ENCODE peak calls at places on chromosomes 13 and 19, in four cellular contexts. One of them, this sample, is unnamed.
A peak's percentile ranks its signal among the peaks of the same experiment; 100 is the strongest.

GRCh38 chr13:44132710-44133109 is 240.9 kb upstream of the SERP2 start:
- DNase-seq in A673: no peak
- DNase-seq in tibial nerve: peak; percentile 15
- DNase-seq in stomach: peak; percentile 64
- DNase-seq in this sample: peak; percentile 71

GRCh38 chr13:107545946-107546502 is 669.3 kb downstream of the LIG4 start:
- DNase-seq in tibial nerve: no peak
- DNase-seq in A673: no peak
- DNase-seq in stomach: no peak
- DNase-seq in this sample: no peak

GRCh38 chr19:19444694-19445155 is 39.2 kb downstream of the GATAD2A start:
- DNase-seq in stomach: peak; percentile 56
- DNase-seq in A673: no peak
- DNase-seq in tibial nerve: no peak
- DNase-seq in this sample: no peak

GRCh38 chr13:32731576-32731975 is 145.3 kb downstream of the PDS5B start:
- DNase-seq in tibial nerve: no peak
- DNase-seq in stomach: no peak
- DNase-seq in A673: peak; percentile 8
- DNase-seq in this sample: no peak

GRCh38 chr13:84413016-84413415 is 530.7 kb upstream of the SLITRK1 start:
- DNase-seq in tibial nerve: no peak
- DNase-seq in A673: no peak
- DNase-seq in stomach: no peak
- DNase-seq in this sample: no peak

GRCh38 chr13:76672422-76672821 is 213.8 kb downstream of the KCTD12 start:
- DNase-seq in A673: no peak
- DNase-seq in tibial nerve: no peak
- DNase-seq in stomach: no peak
- DNase-seq in this sample: no peak

GRCh38 chr19:54364775-54365257 is at the start of gene LAIR1:
- DNase-seq in A673: no peak
- DNase-seq in stomach: peak; percentile 31
- DNase-seq in tibial nerve: no peak
- DNase-seq in this sample: no peak

GRCh38 chr19:49430678-49431329 is 5.6 kb downstream of the GFY start:
- DNase-seq in stomach: no peak
- DNase-seq in tibial nerve: no peak
- DNase-seq in A673: no peak
- DNase-seq in this sample: no peak

GRCh38 chr13:45895880-45896279 is 44.3 kb upstream of the SIAH3 start:
- DNase-seq in stomach: no peak
- DNase-seq in tibial nerve: no peak
- DNase-seq in A673: no peak
- DNase-seq in this sample: no peak

GRCh38 chr13:39956036-39956435 is 300.6 kb downstream of the COG6 start:
- DNase-seq in stomach: no peak
- DNase-seq in tibial nerve: no peak
- DNase-seq in A673: no peak
- DNase-seq in this sample: no peak

GRCh38 chr13:79451500-79451962 is 29.4 kb upstream of the NDFIP2 start:
- DNase-seq in A673: peak; percentile 60
- DNase-seq in stomach: no peak
- DNase-seq in tibial nerve: no peak
- DNase-seq in this sample: no peak

GRCh38 chr19:33040994-33041827 is 23.5 kb downstream of the RHPN2 start:
- DNase-seq in A673: no peak
- DNase-seq in tibial nerve: no peak
- DNase-seq in stomach: peak; percentile 50
- DNase-seq in this sample: no peak

GRCh38 chr19:33241091-33241529 is 15.5 kb upstream of the SLC7A10 start:
- DNase-seq in A673: no peak
- DNase-seq in stomach: no peak
- DNase-seq in tibial nerve: no peak
- DNase-seq in this sample: no peak

GRCh38 chr13:109642358-109642757 is 144.0 kb downstream of the IRS2 start:
- DNase-seq in tibial nerve: no peak
- DNase-seq in stomach: no peak
- DNase-seq in A673: no peak
- DNase-seq in this sample: no peak

GRCh38 chr19:50832666-50833065 is 708 bp downstream of the KLK15 start:
- DNase-seq in A673: no peak
- DNase-seq in tibial nerve: no peak
- DNase-seq in stomach: no peak
- DNase-seq in this sample: no peak

GRCh38 chr13:75691183-75691582 is 55.1 kb downstream of the LMO7 start:
- DNase-seq in A673: no peak
- DNase-seq in tibial nerve: no peak
- DNase-seq in stomach: no peak
- DNase-seq in this sample: no peak

GRCh38 chr13:29679357-29680050 is 84.0 kb upstream of the SLC7A1 start:
- DNase-seq in stomach: peak; percentile 46
- DNase-seq in tibial nerve: no peak
- DNase-seq in A673: no peak
- DNase-seq in this sample: peak; percentile 44

GRCh38 chr19:45406957-45407375 is 522 bp downstream of the POLR1G start:
- DNase-seq in stomach: no peak
- DNase-seq in tibial nerve: no peak
- DNase-seq in A673: no peak
- DNase-seq in this sample: no peak

GRCh38 chr19:45408121-45408520 is 1.7 kb downstream of the POLR1G start:
- DNase-seq in tibial nerve: no peak
- DNase-seq in A673: no peak
- DNase-seq in stomach: no peak
- DNase-seq in this sample: no peak

GRCh38 chr19:45405435-45406164 is 731 bp upstream of the PPP1R13L start:
- DNase-seq in stomach: peak; percentile 91
- DNase-seq in tibial nerve: peak; percentile 71
- DNase-seq in A673: peak; percentile 97
- DNase-seq in this sample: peak; percentile 87

GRCh38 chr19:45404557-45405434 is at the start of gene PPP1R13L:
- DNase-seq in tibial nerve: no peak
- DNase-seq in A673: peak; percentile 67
- DNase-seq in stomach: peak; percentile 92
- DNase-seq in this sample: peak; percentile 89

DNA sequence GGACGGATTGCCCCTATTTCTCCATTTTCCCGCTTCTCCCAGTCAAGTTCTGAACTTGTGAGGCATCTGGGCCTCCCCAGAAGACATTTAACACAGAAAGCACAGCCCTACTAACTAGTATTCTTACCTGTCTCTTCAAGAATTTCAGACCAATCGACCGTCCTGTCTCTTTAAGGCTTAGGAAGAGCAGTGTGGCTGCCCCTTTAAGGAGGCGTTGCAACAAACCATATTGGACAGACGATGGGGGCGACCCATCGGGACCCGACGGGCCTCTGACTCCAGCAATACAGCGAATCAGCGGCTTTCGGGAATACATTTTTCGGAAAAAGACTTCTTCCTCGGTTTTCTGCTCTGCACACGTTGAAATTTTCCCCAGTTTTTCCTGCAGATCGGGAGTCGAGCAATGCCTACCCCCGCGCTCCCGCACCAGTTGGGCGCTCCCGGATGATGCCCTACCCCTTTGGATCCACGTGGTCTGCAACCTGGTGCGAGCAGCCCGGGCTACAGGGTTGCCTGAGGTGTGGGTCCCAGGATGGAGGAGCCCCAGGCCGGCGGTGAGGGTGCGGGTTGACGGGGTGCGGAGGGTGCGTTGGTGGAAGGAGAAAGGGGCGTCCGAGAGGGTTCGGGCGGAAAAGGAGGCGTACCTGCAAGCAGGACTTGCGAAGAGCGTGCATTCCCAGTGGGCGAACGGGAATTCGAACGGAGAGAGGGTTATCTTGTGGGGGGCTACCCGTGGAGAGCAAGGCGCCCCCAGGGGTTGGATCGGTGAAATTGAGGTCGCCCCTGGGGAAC is at the start of gene POLR1G:
- DNase-seq in A673: peak; percentile 92
- DNase-seq in tibial nerve: no peak
- DNase-seq in stomach: peak; percentile 78
- DNase-seq in this sample: peak; percentile 78
- H3K27me3 ChIP-seq in A673: no peaks in the 10 kb centered on the region
- H3K27me3 ChIP-seq in tibial nerve: peaks cover 36% of the 10 kb centered on the region
- H3K27me3 ChIP-seq in stomach: peaks cover 13% of the 10 kb centered on the region
- H3K27me3 ChIP-seq in this sample: no peaks in the 10 kb centered on the region

DNA sequence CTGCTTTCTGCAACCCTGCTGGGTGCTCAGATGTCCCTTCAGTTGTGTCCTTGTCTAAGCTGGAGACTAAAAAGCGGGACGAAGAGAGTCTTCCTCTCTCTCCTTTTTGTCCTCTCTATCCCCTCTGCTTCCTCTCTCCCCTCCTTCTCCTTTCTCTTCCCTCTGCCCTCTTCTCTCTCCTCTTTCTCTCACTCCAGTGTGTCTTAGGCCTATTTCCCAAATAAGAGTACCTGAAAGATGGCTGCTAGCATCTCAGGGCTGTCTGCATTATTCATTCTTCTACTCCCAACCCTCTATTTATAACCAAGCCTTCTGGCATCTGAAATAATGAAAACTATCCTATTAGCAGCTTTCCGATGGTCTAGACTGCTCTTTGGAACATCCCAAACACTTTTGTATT is 729.8 kb downstream of the UQCRFS1 start:
- DNase-seq in tibial nerve: no peak
- DNase-seq in stomach: no peak
- DNase-seq in A673: no peak
- DNase-seq in this sample: no peak
- H3K9me3 ChIP-seq in tibial nerve: no peaks in the 10 kb centered on the region
- H3K9me3 ChIP-seq in stomach: no peaks in the 10 kb centered on the region
- H3K9me3 ChIP-seq in A673: peaks cover 22% of the 10 kb centered on the region
- H3K9me3 ChIP-seq in this sample: no peaks in the 10 kb centered on the region

GRCh38 chr13:27919934-27920676 is at the start of gene PDX1:
- DNase-seq in tibial nerve: no peak
- DNase-seq in stomach: peak; percentile 70
- DNase-seq in A673: peak; percentile 46
- DNase-seq in this sample: peak; percentile 29

GRCh38 chr13:27918918-27919255 is 913 bp upstream of the PDX1 start:
- DNase-seq in tibial nerve: no peak
- DNase-seq in A673: no peak
- DNase-seq in stomach: no peak
- DNase-seq in this sample: no peak

GRCh38 chr13:27919299-27919933 is 384 bp upstream of the PDX1 start:
- DNase-seq in stomach: no peak
- DNase-seq in tibial nerve: no peak
- DNase-seq in A673: no peak
- DNase-seq in this sample: no peak

GRCh38 chr13:27917121-27917947 is 2.5 kb upstream of the PDX1 start:
- DNase-seq in tibial nerve: no peak
- DNase-seq in stomach: no peak
- DNase-seq in A673: no peak
- DNase-seq in this sample: no peak

GRCh38 chr13:27918041-27918917 is 1.5 kb upstream of the PDX1 start:
- DNase-seq in tibial nerve: no peak
- DNase-seq in A673: no peak
- DNase-seq in stomach: no peak
- DNase-seq in this sample: no peak
- H3K27me3 ChIP-seq in tibial nerve: peaks cover 98% of the 10 kb centered on the region
- H3K27me3 ChIP-seq in A673: peaks cover 97% of the 10 kb centered on the region
- H3K27me3 ChIP-seq in stomach: peaks cover 78% of the 10 kb centered on the region
- H3K27me3 ChIP-seq in this sample: peaks cover 66% of the 10 kb centered on the region

DNA sequence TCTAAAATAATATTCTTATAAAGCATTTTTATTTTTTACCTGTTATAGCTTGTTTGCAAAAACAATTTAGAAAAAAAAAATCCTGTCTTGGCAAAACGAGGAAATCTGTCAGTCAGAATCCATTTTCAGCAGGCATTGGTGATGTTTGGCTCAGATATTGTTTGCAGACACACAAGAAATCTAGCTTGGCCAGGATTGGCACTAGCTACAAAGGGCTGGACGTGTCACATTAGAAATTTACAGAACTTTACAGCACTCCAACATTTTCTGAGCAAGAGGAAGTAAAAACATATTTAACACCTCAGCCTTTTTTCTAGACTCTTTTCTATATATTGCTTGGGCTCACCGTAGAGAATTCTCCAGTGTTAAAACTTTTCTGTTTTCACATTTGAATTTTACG is 9.9 kb downstream of the ZNF91 start:
- DNase-seq in stomach: no peak
- DNase-seq in tibial nerve: no peak
- DNase-seq in A673: no peak
- DNase-seq in this sample: no peak
- H3K9me3 ChIP-seq in stomach: peaks cover 17% of the 10 kb centered on the region
- H3K9me3 ChIP-seq in tibial nerve: peaks cover 66% of the 10 kb centered on the region
- H3K9me3 ChIP-seq in A673: peaks cover 59% of the 10 kb centered on the region
- H3K9me3 ChIP-seq in this sample: no peaks in the 10 kb centered on the region

DNA sequence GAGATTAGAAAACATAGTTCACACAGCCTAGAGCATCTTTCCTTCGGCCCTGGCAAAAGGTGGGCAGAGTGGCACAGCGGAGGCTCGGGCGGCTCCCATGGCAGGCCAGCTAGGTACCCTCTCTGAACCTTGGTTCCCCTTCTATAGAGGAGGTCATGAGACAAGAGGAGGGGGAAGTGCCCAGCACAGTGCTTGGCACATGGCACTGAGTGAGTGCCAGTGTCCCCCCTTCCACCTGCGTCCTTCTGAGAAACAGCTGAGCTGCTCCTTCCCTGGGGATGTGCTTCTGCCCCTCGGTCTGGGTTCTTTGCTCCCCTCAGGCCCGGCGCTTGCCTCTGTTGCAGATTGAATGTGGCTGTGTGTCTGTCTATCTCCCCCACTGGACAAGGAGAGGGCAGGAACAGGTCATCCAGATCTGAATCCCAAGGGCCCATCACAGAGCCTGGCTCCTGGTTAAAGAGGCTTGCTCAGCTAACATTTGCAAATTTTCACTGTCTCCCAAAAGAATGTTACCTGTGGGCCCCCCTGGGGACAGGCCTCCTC is 165.6 kb downstream of the USP12 start:
- DNase-seq in stomach: no peak
- DNase-seq in tibial nerve: no peak
- DNase-seq in A673: no peak
- DNase-seq in this sample: no peak
- H3K27me3 ChIP-seq in stomach: peaks cover 4% of the 10 kb centered on the region
- H3K27me3 ChIP-seq in tibial nerve: peaks cover 8% of the 10 kb centered on the region
- H3K27me3 ChIP-seq in A673: peaks cover 3% of the 10 kb centered on the region
- H3K27me3 ChIP-seq in this sample: peaks cover 12% of the 10 kb centered on the region

GRCh38 chr19:40080289-40080688 is 10.5 kb downstream of the ZNF780A start:
- DNase-seq in tibial nerve: no peak
- DNase-seq in A673: no peak
- DNase-seq in stomach: no peak
- DNase-seq in this sample: no peak

DNA sequence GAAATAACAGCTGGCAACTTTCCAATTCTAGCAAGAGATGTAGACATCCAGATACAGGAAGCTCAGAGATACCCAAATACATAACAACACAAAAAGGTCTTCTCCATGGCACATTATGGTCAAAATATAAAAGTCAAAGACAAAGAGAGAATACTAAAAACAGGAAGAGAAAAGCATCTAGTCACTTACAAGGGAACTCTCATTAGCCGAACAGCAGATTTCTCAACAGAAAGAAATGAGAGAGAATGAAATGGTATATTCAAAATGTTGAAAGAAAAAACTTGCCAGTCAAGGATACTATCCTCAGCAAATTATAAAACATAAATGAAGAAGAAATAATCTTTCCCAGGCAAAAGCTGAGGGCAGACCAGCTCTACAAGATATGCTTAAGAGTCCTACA is 12.4 kb downstream of the ZNF780A start:
- DNase-seq in tibial nerve: no peak
- DNase-seq in A673: no peak
- DNase-seq in stomach: no peak
- DNase-seq in this sample: no peak
- H3K9me3 ChIP-seq in tibial nerve: peaks cover 67% of the 10 kb centered on the region
- H3K9me3 ChIP-seq in A673: peaks cover 57% of the 10 kb centered on the region
- H3K9me3 ChIP-seq in stomach: peaks cover 9% of the 10 kb centered on the region
- H3K9me3 ChIP-seq in this sample: peaks cover 24% of the 10 kb centered on the region

This sample was measured in heart right ventricle.